ENCODE peak calls at places on chromosome 15, in nine cellular contexts. U, X, B, M, Z, W, K, J and O are unnamed samples.

GRCh38 chr15:74433592-74434259 is at the start of gene SEMA7A:
- DNase-seq in Z (peak), U (peak), M (peak), K (no peak), B (peak), X (peak), J (peak), W (peak), O (peak)

GRCh38 chr15:91521996-91522395 is 331.5 kb upstream of the SLCO3A1 start:
- DNase-seq in M (no peak), X (no peak), J (no peak), U (no peak), K (no peak), W (peak), Z (no peak), B (no peak), O (no peak)

GRCh38 chr15:60511351-60512157 is 32.6 kb upstream of the ICE2 start:
- DNase-seq in W (no peak), B (no peak), X (no peak), M (no peak), J (no peak), K (no peak), U (no peak), Z (no peak), O (no peak)

GRCh38 chr15:28915041-28915810 is 29.5 kb downstream of the APBA2 start:
- DNase-seq in W (no peak), Z (no peak), B (no peak), X (no peak), K (no peak), U (no peak), M (no peak), J (no peak), O (no peak)

GRCh38 chr15:88543065-88543776 is 3.3 kb downstream of the DET1 start:
- DNase-seq in W (no peak), J (no peak), U (no peak), M (no peak), K (no peak), X (no peak), B (no peak), Z (no peak), O (no peak)

GRCh38 chr15:81259791-81260190 is 63.1 kb downstream of the IL16 start:
- DNase-seq in M (no peak), K (no peak), U (no peak), B (no peak), J (no peak), X (no peak), W (no peak), Z (no peak), O (no peak)

GRCh38 chr15:88238618-88239430 is 17.7 kb downstream of the NTRK3 start:
- DNase-seq in X (no peak), K (peak), Z (no peak), B (no peak), W (peak), U (no peak), J (no peak), M (no peak), O (no peak)

GRCh38 chr15:64536244-64536836 is 76.0 kb downstream of the ZNF609 start:
- DNase-seq in X (no peak), J (no peak), K (peak), M (no peak), Z (peak), W (peak), U (no peak), B (no peak), O (peak)

GRCh38 chr15:43408789-43409188 is 37.9 kb downstream of the TUBGCP4 start:
- DNase-seq in U (no peak), J (no peak), W (no peak), K (no peak), X (no peak), Z (no peak), M (no peak), B (no peak), O (no peak)

GRCh38 chr15:80804970-80805495 is 25.9 kb downstream of the CEMIP start:
- DNase-seq in U (no peak), X (no peak), K (no peak), Z (no peak), J (no peak), M (no peak), W (no peak), B (no peak), O (no peak)

GRCh38 chr15:70589221-70589620 is 174.1 kb downstream of the UACA start:
- DNase-seq in X (no peak), B (no peak), J (no peak), Z (peak), K (peak), U (no peak), M (no peak), W (peak), O (no peak)

GRCh38 chr15:75431250-75431649 is 20.2 kb downstream of the SIN3A start:
- DNase-seq in J (no peak), M (no peak), B (no peak), K (no peak), U (no peak), W (peak), X (no peak), Z (no peak), O (no peak)

GRCh38 chr15:92448370-92448769 is 54.7 kb downstream of the ST8SIA2 start:
- DNase-seq in K (no peak), Z (no peak), B (no peak), U (no peak), M (no peak), W (no peak), X (no peak), J (no peak), O (no peak)

GRCh38 chr15:30001592-30001991 is 81.2 kb upstream of the GOLGA8J start:
- DNase-seq in U (peak), B (no peak), Z (no peak), J (no peak), X (no peak), M (no peak), K (no peak), W (peak), O (no peak)

GRCh38 chr15:97972366-97972765 is 11.9 kb downstream of the ARRDC4 start:
- DNase-seq in W (no peak), K (no peak), U (no peak), J (no peak), B (no peak), Z (no peak), X (no peak), M (no peak), O (no peak)

GRCh38 chr15:50225057-50225456 is 40.5 kb downstream of the HDC start:
- DNase-seq in U (no peak), Z (no peak), J (no peak), M (no peak), K (no peak), X (no peak), W (no peak), B (no peak), O (no peak)

GRCh38 chr15:90813796-90814192 is 54.6 kb upstream of the FURIN start:
- DNase-seq in J (no peak), Z (no peak), K (no peak), X (no peak), U (no peak), B (no peak), W (peak), M (no peak), O (no peak)

GRCh38 chr15:59247364-59247763 is 40.7 kb downstream of the LDHAL6B start:
- DNase-seq in W (peak), B (peak), U (no peak), K (peak), Z (peak), X (peak), J (peak), M (peak), O (peak)

GRCh38 chr15:45849136-45849535 is 214.3 kb downstream of the SQOR start:
- DNase-seq in M (no peak), W (no peak), K (no peak), J (no peak), Z (no peak), X (no peak), B (no peak), U (no peak), O (no peak)

GRCh38 chr15:68343579-68344225 is 66.2 kb downstream of the FEM1B start:
- DNase-seq in W (no peak), X (no peak), Z (no peak), M (no peak), J (no peak), K (no peak), U (no peak), B (no peak), O (no peak)

GRCh38 chr15:90459368-90459767 is 70.4 kb upstream of the CRTC3 start:
- DNase-seq in J (no peak), M (no peak), U (no peak), W (no peak), Z (no peak), X (no peak), B (no peak), K (no peak), O (no peak)

GRCh38 chr15:70356919-70357318 is 259.2 kb upstream of the TLE3 start:
- DNase-seq in X (no peak), M (no peak), B (no peak), W (no peak), U (no peak), K (no peak), J (no peak), Z (no peak), O (no peak)

GRCh38 chr15:70264014-70264492 is 166.3 kb upstream of the TLE3 start:
- DNase-seq in X (no peak), M (no peak), U (no peak), W (peak), J (peak), K (no peak), B (no peak), Z (no peak), O (no peak)

GRCh38 chr15:73983211-73983727 is 8.8 kb downstream of the STOML1 start:
- DNase-seq in J (no peak), W (peak), X (no peak), Z (peak), U (no peak), M (no peak), B (no peak), K (no peak), O (peak)

GRCh38 chr15:66938114-66938830 is 127.1 kb upstream of the SMAD3 start:
- DNase-seq in K (no peak), B (no peak), U (no peak), J (no peak), W (no peak), X (no peak), M (no peak), Z (no peak), O (no peak)

GRCh38 chr15:70047386-70048195 is 50.1 kb downstream of the TLE3 start:
- DNase-seq in Z (peak), X (no peak), W (peak), M (no peak), J (no peak), B (no peak), U (no peak), K (no peak), O (peak)

GRCh38 chr15:50880651-50881114 is 27.8 kb upstream of the AP4E1 start:
- DNase-seq in J (no peak), Z (no peak), M (peak), U (no peak), X (no peak), K (peak), W (peak), B (no peak), O (peak)

GRCh38 chr15:68765602-68766368 is 54.9 kb downstream of the ANP32A start:
- DNase-seq in B (no peak), X (no peak), M (no peak), Z (no peak), W (no peak), K (no peak), U (no peak), J (no peak), O (no peak)

GRCh38 chr15:31325976-31326728 is 483 bp upstream of the KLF13 start:
- DNase-seq in X (peak), K (peak), Z (peak), W (peak), M (peak), B (peak), J (peak), U (peak), O (peak)

GRCh38 chr15:75235760-75236729 is 22.1 kb upstream of the GOLGA6C start:
- DNase-seq in Z (peak), W (no peak), X (no peak), J (no peak), B (no peak), U (no peak), M (no peak), K (no peak), O (no peak)

GRCh38 chr15:95132774-95133173 is 901.4 kb downstream of the MCTP2 start:
- DNase-seq in J (no peak), K (peak), B (no peak), X (no peak), M (no peak), W (peak), U (no peak), Z (peak), O (peak)

GRCh38 chr15:41121951-41122350 is 5.9 kb upstream of the INO80 start:
- DNase-seq in Z (no peak), B (no peak), W (no peak), X (no peak), M (no peak), J (no peak), K (no peak), U (no peak), O (no peak)

GRCh38 chr15:100627789-100628395 is 25.5 kb downstream of the ASB7 start:
- DNase-seq in W (peak), B (peak), K (peak), Z (peak), J (peak), U (no peak), M (peak), X (peak), O (peak)

GRCh38 chr15:74245342-74245931 is 9.3 kb downstream of the CCDC33 start:
- DNase-seq in Z (no peak), J (peak), W (peak), K (no peak), B (no peak), M (no peak), X (no peak), U (no peak), O (no peak)

GRCh38 chr15:74173545-74174215 is at the start of gene ISLR:
- DNase-seq in W (no peak), K (peak), J (no peak), B (no peak), M (no peak), Z (peak), U (no peak), X (no peak), O (peak)

GRCh38 chr15:33489335-33489734 is 178.6 kb downstream of the RYR3 start:
- DNase-seq in Z (no peak), J (no peak), W (no peak), X (no peak), U (no peak), M (no peak), B (no peak), K (no peak), O (no peak)

GRCh38 chr15:69498282-69498681 is 45.7 kb downstream of the RPLP1 start:
- DNase-seq in K (no peak), X (no peak), Z (no peak), U (no peak), W (no peak), B (no peak), M (no peak), J (no peak), O (no peak)

GRCh38 chr15:28921925-28922711 is 36.3 kb downstream of the APBA2 start:
- DNase-seq in K (no peak), B (no peak), W (no peak), X (no peak), Z (no peak), J (no peak), U (no peak), M (no peak), O (no peak)

GRCh38 chr15:75648156-75649000 is 666 bp downstream of the SNX33 start:
- DNase-seq in B (no peak), U (no peak), M (no peak), W (peak), K (no peak), X (no peak), Z (peak), J (no peak), O (peak)